ENCODE peak calls at places on chromosomes 7 and 10, in nine cellular contexts. One of them, this sample, is unnamed.

GRCh38 chr10:5545778-5546710 is 21.3 kb downstream of the CALML3 start:
- DNase-seq in posterior cingulate gyrus: no peak
- DNase-seq in hepatocyte: peak
- DNase-seq in Caki2: peak
- DNase-seq in T-helper 1 cell: no peak
- DNase-seq in midbrain: no peak
- DNase-seq in naive B cell: no peak
- DNase-seq in Right ventricle myocardium superior: peak
- DNase-seq in stimulated activated CD8-positive, alpha-beta memory T cell treated with anti-CD3 and anti-CD28 coated beads, Interleukin-4, amount 100 ng/mL, for 1 hour: no peak
- DNase-seq in this sample: no peak

GRCh38 chr7:191105-192034 is 1.0 kb upstream of the FAM20C start:
- DNase-seq in posterior cingulate gyrus: no peak
- DNase-seq in hepatocyte: peak
- DNase-seq in Caki2: peak
- DNase-seq in T-helper 1 cell: no peak
- DNase-seq in midbrain: no peak
- DNase-seq in naive B cell: no peak
- DNase-seq in Right ventricle myocardium superior: peak
- DNase-seq in stimulated activated CD8-positive, alpha-beta memory T cell treated with anti-CD3 and anti-CD28 coated beads, Interleukin-4, amount 100 ng/mL, for 1 hour: no peak
- DNase-seq in this sample: peak

GRCh38 chr10:79981356-79981672 is 32.4 kb upstream of the SFTPD start:
- DNase-seq in posterior cingulate gyrus: no peak
- DNase-seq in hepatocyte: no peak
- DNase-seq in Caki2: no peak
- DNase-seq in T-helper 1 cell: no peak
- DNase-seq in midbrain: no peak
- DNase-seq in naive B cell: no peak
- DNase-seq in Right ventricle myocardium superior: no peak
- DNase-seq in stimulated activated CD8-positive, alpha-beta memory T cell treated with anti-CD3 and anti-CD28 coated beads, Interleukin-4, amount 100 ng/mL, for 1 hour: no peak
- DNase-seq in this sample: no peak

GRCh38 chr7:70434376-70434775 is 697.6 kb upstream of the GALNT17 start:
- DNase-seq in posterior cingulate gyrus: no peak
- DNase-seq in hepatocyte: no peak
- DNase-seq in Caki2: no peak
- DNase-seq in T-helper 1 cell: no peak
- DNase-seq in midbrain: no peak
- DNase-seq in naive B cell: no peak
- DNase-seq in Right ventricle myocardium superior: no peak
- DNase-seq in stimulated activated CD8-positive, alpha-beta memory T cell treated with anti-CD3 and anti-CD28 coated beads, Interleukin-4, amount 100 ng/mL, for 1 hour: no peak
- DNase-seq in this sample: peak

GRCh38 chr10:99595770-99596465 is 24.3 kb downstream of the SLC25A28 start:
- DNase-seq in posterior cingulate gyrus: no peak
- DNase-seq in hepatocyte: peak
- DNase-seq in Caki2: peak
- DNase-seq in T-helper 1 cell: no peak
- DNase-seq in midbrain: no peak
- DNase-seq in naive B cell: no peak
- DNase-seq in Right ventricle myocardium superior: no peak
- DNase-seq in stimulated activated CD8-positive, alpha-beta memory T cell treated with anti-CD3 and anti-CD28 coated beads, Interleukin-4, amount 100 ng/mL, for 1 hour: no peak
- DNase-seq in this sample: no peak

GRCh38 chr10:74822101-74822500 is 4.3 kb upstream of the KAT6B start:
- DNase-seq in posterior cingulate gyrus: no peak
- DNase-seq in hepatocyte: no peak
- DNase-seq in Caki2: no peak
- DNase-seq in T-helper 1 cell: no peak
- DNase-seq in midbrain: no peak
- DNase-seq in naive B cell: no peak
- DNase-seq in Right ventricle myocardium superior: no peak
- DNase-seq in stimulated activated CD8-positive, alpha-beta memory T cell treated with anti-CD3 and anti-CD28 coated beads, Interleukin-4, amount 100 ng/mL, for 1 hour: no peak
- DNase-seq in this sample: peak

GRCh38 chr7:135275971-135276580 is 42.4 kb downstream of the STRA8 start:
- DNase-seq in posterior cingulate gyrus: no peak
- DNase-seq in hepatocyte: no peak
- DNase-seq in Caki2: no peak
- DNase-seq in T-helper 1 cell: no peak
- DNase-seq in midbrain: no peak
- DNase-seq in naive B cell: no peak
- DNase-seq in Right ventricle myocardium superior: no peak
- DNase-seq in stimulated activated CD8-positive, alpha-beta memory T cell treated with anti-CD3 and anti-CD28 coated beads, Interleukin-4, amount 100 ng/mL, for 1 hour: no peak
- DNase-seq in this sample: no peak

GRCh38 chr10:96130326-96130758 is 245 bp downstream of the ZNF518A start:
- DNase-seq in posterior cingulate gyrus: peak
- DNase-seq in hepatocyte: peak
- DNase-seq in Caki2: no peak
- DNase-seq in T-helper 1 cell: peak
- DNase-seq in midbrain: peak
- DNase-seq in naive B cell: no peak
- DNase-seq in Right ventricle myocardium superior: peak
- DNase-seq in stimulated activated CD8-positive, alpha-beta memory T cell treated with anti-CD3 and anti-CD28 coated beads, Interleukin-4, amount 100 ng/mL, for 1 hour: peak
- DNase-seq in this sample: peak

GRCh38 chr7:116354546-116355422 is 144.4 kb downstream of the TES start:
- DNase-seq in posterior cingulate gyrus: no peak
- DNase-seq in hepatocyte: peak
- DNase-seq in Caki2: peak
- DNase-seq in T-helper 1 cell: no peak
- DNase-seq in midbrain: no peak
- DNase-seq in naive B cell: no peak
- DNase-seq in Right ventricle myocardium superior: peak
- DNase-seq in stimulated activated CD8-positive, alpha-beta memory T cell treated with anti-CD3 and anti-CD28 coated beads, Interleukin-4, amount 100 ng/mL, for 1 hour: no peak
- DNase-seq in this sample: no peak

This sample was measured in T47D.